ENCODE peak calls at places on chromosome 1, in eight cellular contexts. One of them, this sample, is unnamed.
A peak's percentile ranks its signal among the peaks of the same experiment; 100 is the strongest.

GRCh38 chr1:22342734-22343191 is 108.9 kb upstream of the ZBTB40 start:
- DNase-seq in activated T-helper 1 cell treated with Interleukin-2 at 50 U/mL for 16 hours: no peak
- DNase-seq in HFFc6: no peak
- DNase-seq in hippocampal formation: no peak
- DNase-seq in activated CD4-positive, alpha-beta T cell treated with anti-CD3 and anti-CD28 coated beads for 48 hours: no peak
- DNase-seq in EL: no peak
- DNase-seq in psoas muscle: no peak
- DNase-seq in hepatic stellate cell: no peak
- DNase-seq in this sample: no peak

GRCh38 chr1:211607752-211608478 is 29.0 kb upstream of the SLC30A1 start:
- DNase-seq in activated CD4-positive, alpha-beta T cell treated with anti-CD3 and anti-CD28 coated beads for 48 hours: no peak
- DNase-seq in hippocampal formation: no peak
- DNase-seq in hepatic stellate cell: no peak
- DNase-seq in activated T-helper 1 cell treated with Interleukin-2 at 50 U/mL for 16 hours: no peak
- DNase-seq in EL: no peak
- DNase-seq in HFFc6: no peak
- DNase-seq in psoas muscle: no peak
- DNase-seq in this sample: no peak

GRCh38 chr1:170375082-170375733 is 156.8 kb upstream of the GORAB start:
- DNase-seq in HFFc6: no peak
- DNase-seq in hepatic stellate cell: no peak
- DNase-seq in activated CD4-positive, alpha-beta T cell treated with anti-CD3 and anti-CD28 coated beads for 48 hours: no peak
- DNase-seq in activated T-helper 1 cell treated with Interleukin-2 at 50 U/mL for 16 hours: no peak
- DNase-seq in psoas muscle: no peak
- DNase-seq in EL: no peak
- DNase-seq in hippocampal formation: no peak
- DNase-seq in this sample: no peak

GRCh38 chr1:155181371-155182051 is 7.9 kb downstream of the TRIM46 start:
- DNase-seq in hippocampal formation: no peak
- DNase-seq in hepatic stellate cell: no peak
- DNase-seq in activated CD4-positive, alpha-beta T cell treated with anti-CD3 and anti-CD28 coated beads for 48 hours: no peak
- DNase-seq in psoas muscle: no peak
- DNase-seq in activated T-helper 1 cell treated with Interleukin-2 at 50 U/mL for 16 hours: no peak
- DNase-seq in HFFc6: no peak
- DNase-seq in EL: no peak
- DNase-seq in this sample: no peak

GRCh38 chr1:197622371-197622770 is 152.9 kb downstream of the DENND1B start:
- DNase-seq in activated T-helper 1 cell treated with Interleukin-2 at 50 U/mL for 16 hours: no peak
- DNase-seq in activated CD4-positive, alpha-beta T cell treated with anti-CD3 and anti-CD28 coated beads for 48 hours: no peak
- DNase-seq in HFFc6: no peak
- DNase-seq in psoas muscle: no peak
- DNase-seq in hippocampal formation: no peak
- DNase-seq in EL: no peak
- DNase-seq in hepatic stellate cell: no peak
- DNase-seq in this sample: no peak

GRCh38 chr1:185861630-185862029 is 127.4 kb downstream of the HMCN1 start:
- DNase-seq in hepatic stellate cell: no peak
- DNase-seq in hippocampal formation: no peak
- DNase-seq in activated CD4-positive, alpha-beta T cell treated with anti-CD3 and anti-CD28 coated beads for 48 hours: no peak
- DNase-seq in EL: peak; percentile 17
- DNase-seq in psoas muscle: no peak
- DNase-seq in activated T-helper 1 cell treated with Interleukin-2 at 50 U/mL for 16 hours: no peak
- DNase-seq in HFFc6: no peak
- DNase-seq in this sample: peak; percentile 56

GRCh38 chr1:31782766-31783410 is 18.7 kb upstream of the ADGRB2 start:
- DNase-seq in hepatic stellate cell: no peak
- DNase-seq in activated T-helper 1 cell treated with Interleukin-2 at 50 U/mL for 16 hours: no peak
- DNase-seq in activated CD4-positive, alpha-beta T cell treated with anti-CD3 and anti-CD28 coated beads for 48 hours: no peak
- DNase-seq in EL: no peak
- DNase-seq in HFFc6: no peak
- DNase-seq in psoas muscle: peak; percentile 36
- DNase-seq in hippocampal formation: no peak
- DNase-seq in this sample: no peak

GRCh38 chr1:201489656-201490261 is 17.2 kb downstream of the CSRP1 start:
- DNase-seq in hippocampal formation: no peak
- DNase-seq in hepatic stellate cell: no peak
- DNase-seq in psoas muscle: no peak
- DNase-seq in activated CD4-positive, alpha-beta T cell treated with anti-CD3 and anti-CD28 coated beads for 48 hours: no peak
- DNase-seq in HFFc6: peak; percentile 65
- DNase-seq in activated T-helper 1 cell treated with Interleukin-2 at 50 U/mL for 16 hours: no peak
- DNase-seq in EL: no peak
- DNase-seq in this sample: no peak